ENCODE peak calls at places on chromosomes 7 and 10, in six cellular contexts. U, Z, W, M, I and K are unnamed samples.

GRCh38 chr10:70602665-70603438 is at the start of gene PRF1:
- DNase-seq in U (no peak), Z (no peak), W (peak), M (no peak), I (no peak), K (no peak)

GRCh38 chr7:8175929-8176369 is 86.0 kb downstream of the ICA1 start:
- DNase-seq in U (no peak), Z (no peak), W (no peak), M (no peak), I (no peak), K (no peak)

GRCh38 chr10:132910186-132910880 is 32.0 kb downstream of the CFAP46 start:
- DNase-seq in U (no peak), Z (no peak), W (no peak), M (no peak), I (no peak), K (peak)

GRCh38 chr10:78276139-78276538 is 242.5 kb downstream of the RPS24 start:
- DNase-seq in U (no peak), Z (no peak), W (no peak), M (no peak), I (no peak), K (no peak)

GRCh38 chr10:2202401-2202800 is 465.1 kb upstream of the ADARB2 start:
- DNase-seq in U (no peak), Z (no peak), W (no peak), M (no peak), I (no peak), K (no peak)

GRCh38 chr10:94546058-94546595 is 539 bp downstream of the HELLS start:
- DNase-seq in U (no peak), Z (peak), W (no peak), M (no peak), I (no peak), K (no peak)

GRCh38 chr7:158413962-158414961 is 173.4 kb downstream of the PTPRN2 start:
- DNase-seq in U (no peak), Z (no peak), W (no peak), M (no peak), I (peak), K (no peak)

GRCh38 chr7:114412548-114412947 is 2.1 kb upstream of the FOXP2 start:
- DNase-seq in U (no peak), Z (no peak), W (no peak), M (no peak), I (no peak), K (no peak)

GRCh38 chr7:16114633-16115032 is 306.7 kb downstream of the CRPPA start:
- DNase-seq in U (no peak), Z (no peak), W (no peak), M (no peak), I (no peak), K (no peak)

GRCh38 chr7:103851357-103851756 is 138.1 kb downstream of the RELN start:
- DNase-seq in U (no peak), Z (no peak), W (no peak), M (no peak), I (no peak), K (no peak)

GRCh38 chr10:70901276-70901878 is 13.0 kb upstream of the PCBD1 start:
- DNase-seq in U (no peak), Z (no peak), W (no peak), M (no peak), I (no peak), K (no peak)

GRCh38 chr7:99563650-99564049 is 5.2 kb downstream of the ZNF655 start:
- DNase-seq in U (peak), Z (peak), W (no peak), M (no peak), I (no peak), K (no peak)

GRCh38 chr10:103897241-103897774 is 20.7 kb downstream of the STN1 start:
- DNase-seq in U (no peak), Z (no peak), W (no peak), M (no peak), I (no peak), K (no peak)

GRCh38 chr10:20254078-20254477 is 437.8 kb downstream of the PLXDC2 start:
- DNase-seq in U (no peak), Z (no peak), W (no peak), M (peak), I (no peak), K (no peak)